ENCODE peak calls at places on chromosomes 16 and 17, in four cellular contexts. P is neuronal stem cell, A is mammary epithelial cell, W is SK-N-SH. I is an unnamed sample.

GRCh38 chr16:19607610-19608280 is 52.2 kb downstream of the VPS35L start:
- DNase-seq in A (no peak), P (no peak), W (no peak), I (no peak)

GRCh38 chr16:86118467-86119307 is 219.7 kb downstream of the IRF8 start:
- DNase-seq in A (no peak), W (no peak), P (no peak), I (no peak)

GRCh38 chr16:3029499-3030127 is 5.8 kb downstream of the THOC6 start:
- DNase-seq in A (no peak), P (no peak), W (peak; percentile 67), I (peak; percentile 46)

GRCh38 chr16:75074920-75075687 is 41.5 kb downstream of the LDHD start:
- DNase-seq in A (no peak), P (no peak), W (no peak), I (no peak)

GRCh38 chr16:27111486-27111885 is 44.8 kb downstream of the C16orf82 start:
- DNase-seq in A (no peak), W (no peak), P (no peak), I (no peak)

GRCh38 chr17:56699186-56699895 is 105.8 kb downstream of the NOG start:
- DNase-seq in A (peak; percentile 99), W (peak; percentile 38), P (peak; percentile 68), I (peak; percentile 60)

GRCh38 chr17:30829022-30829421 is 2.7 kb upstream of the ATAD5 start:
- DNase-seq in P (no peak), W (no peak), A (no peak), I (no peak)

GRCh38 chr16:610513-611381 is 20.0 kb upstream of the WFIKKN1 start:
- DNase-seq in A (peak; percentile 83), W (peak; percentile 78), P (no peak), I (peak; percentile 65)

GRCh38 chr16:20884240-20884556 is 16.0 kb downstream of the DCUN1D3 start:
- DNase-seq in W (no peak), A (no peak), P (no peak), I (no peak)

GRCh38 chr16:57192720-57193486 is 6.8 kb downstream of the RSPRY1 start:
- DNase-seq in W (no peak), A (peak; percentile 61), P (no peak), I (no peak)

DNA sequence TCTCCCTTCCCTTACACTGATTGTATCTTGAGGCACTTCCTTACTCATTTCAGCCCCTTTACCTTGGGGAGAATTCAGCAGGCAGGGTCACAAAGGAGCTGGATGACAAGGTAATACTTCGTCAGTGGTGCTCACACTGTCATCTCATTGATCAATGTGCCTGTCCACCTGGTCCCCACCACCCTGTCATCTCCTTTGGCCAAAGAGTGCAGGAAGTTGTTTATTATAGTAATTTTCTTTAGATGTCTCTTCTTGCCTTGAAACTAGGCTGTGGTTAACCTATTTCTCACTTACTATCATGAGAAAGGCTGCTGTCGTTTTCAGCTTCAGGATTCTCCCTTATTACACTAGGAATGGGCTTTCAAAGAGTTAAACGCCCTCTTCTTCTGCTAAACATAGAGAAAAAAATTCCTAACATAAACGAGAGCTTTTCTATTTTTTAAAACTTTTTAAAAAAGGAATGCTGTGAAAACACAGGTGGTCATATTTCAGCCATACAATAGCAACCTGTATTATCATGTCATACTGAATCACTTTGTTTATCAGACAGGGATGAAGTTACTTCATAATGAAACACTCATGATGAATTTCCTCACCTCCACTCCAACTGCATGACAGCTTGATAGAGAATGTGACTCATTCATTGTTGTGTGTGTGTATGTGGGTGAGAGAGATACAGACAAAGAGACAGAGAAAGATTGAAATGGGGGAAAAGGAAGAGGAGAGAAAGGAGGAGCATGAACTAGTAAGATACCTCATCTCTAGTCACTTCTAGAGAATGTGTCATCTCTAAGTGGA is 108.8 kb downstream of the SYCE1L start:
- DNase-seq in A (peak; percentile 97), W (no peak), P (no peak), I (no peak)
- H3K4me3 ChIP-seq in A (no peak overlapping the region), W (no peak overlapping the region), P (no peak overlapping the region), I (no peak overlapping the region)

GRCh38 chr17:57944796-57945362 is 10.3 kb downstream of the CUEDC1 start:
- DNase-seq in P (no peak), A (no peak), W (no peak), I (no peak)
- H3K4me1 ChIP-seq in P (peaks cover 34% of the 10 kb centered on the region), A (peaks cover 39% of the 10 kb centered on the region), W (peaks cover 67% of the 10 kb centered on the region), I (peaks cover 42% of the 10 kb centered on the region)

DNA sequence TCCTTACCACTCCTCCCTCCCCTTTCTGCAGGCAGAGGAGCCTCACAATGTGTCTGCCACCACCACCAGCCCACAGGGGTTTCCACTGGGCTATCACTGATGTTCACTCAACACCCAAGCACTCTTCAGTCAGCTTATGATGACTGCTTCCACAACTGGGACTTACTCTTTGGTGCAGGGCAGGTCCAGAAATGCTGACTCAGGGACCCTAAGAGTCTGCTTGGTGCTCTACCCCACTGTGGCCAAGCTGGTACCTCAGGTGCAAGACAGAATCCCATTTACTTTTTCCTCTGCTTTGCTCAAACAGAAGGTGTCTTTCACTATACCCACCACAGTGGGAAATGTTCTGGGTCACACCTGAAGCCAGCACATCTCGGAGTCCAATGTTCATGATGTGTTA is 40.1 kb downstream of the ZNF267 start:
- DNase-seq in A (no peak), W (no peak), P (no peak), I (no peak)
- H3K9me3 ChIP-seq in A (peaks cover 84% of the 10 kb centered on the region), W (peaks cover 62% of the 10 kb centered on the region), P (peaks cover 26% of the 10 kb centered on the region), I (peaks cover 28% of the 10 kb centered on the region)

GRCh38 chr16:81714593-81714992 is 64.5 kb upstream of the PLCG2 start:
- DNase-seq in W (no peak), A (no peak), P (no peak), I (no peak)
- H3K4me3 ChIP-seq in W (no peak overlapping the region), A (no peak overlapping the region), P (no peak overlapping the region), I (no peak overlapping the region)

DNA sequence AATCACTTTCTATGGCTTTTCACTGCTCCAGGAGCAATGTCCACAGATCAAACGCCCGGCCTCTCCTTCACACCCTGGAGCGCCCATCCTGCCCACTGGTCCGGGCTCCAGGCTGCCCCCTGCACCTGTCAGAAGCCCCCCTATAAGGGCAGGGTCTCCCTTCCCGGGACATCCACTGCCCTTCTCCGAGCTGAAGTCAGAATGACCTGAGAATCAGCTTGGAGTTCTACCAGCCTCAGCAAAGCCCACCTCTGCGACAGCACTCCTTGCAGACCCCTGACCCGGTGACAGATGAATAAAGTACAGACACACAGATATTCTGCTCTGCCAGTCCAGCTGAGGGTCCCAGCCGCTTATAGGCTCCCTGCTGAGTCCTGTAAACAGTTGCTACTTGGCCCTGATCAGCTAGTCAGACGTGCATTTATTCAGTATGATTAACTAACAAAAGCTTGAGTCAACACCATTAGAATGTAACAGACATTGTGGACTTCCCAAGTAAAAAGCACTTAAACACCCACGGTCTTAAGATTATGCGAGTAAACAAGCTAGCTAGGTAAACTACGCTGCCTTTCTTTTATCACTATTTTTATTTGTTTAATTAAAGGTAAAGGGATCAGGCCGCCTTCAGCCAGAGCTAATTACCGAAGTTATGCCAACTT is 4.8 kb downstream of the SLC7A5 start:
- DNase-seq in W (no peak), A (no peak), P (no peak), I (no peak)
- H3K4me1 ChIP-seq in W (peaks cover 13% of the 10 kb centered on the region), A (peaks cover 39% of the 10 kb centered on the region), P (peaks cover 5% of the 10 kb centered on the region), I (peaks cover 8% of the 10 kb centered on the region)

I was measured in HAP-1.